ENCODE peak calls at places on chromosomes 6 and 20, in four cellular contexts. B is GM12878, M is H1, H is adipocyte. N is an unnamed sample.

GRCh38 chr20:60055740-60056139 is 97.5 kb downstream of the CDH26 start:
- DNase-seq in M (no peak), H (no peak), B (peak; percentile 4), N (peak; percentile 75)

GRCh38 chr6:106508836-106509235 is 120.5 kb downstream of the RTN4IP1 start:
- DNase-seq in M (no peak), H (peak; percentile 57), B (no peak), N (no peak)

GRCh38 chr6:145508107-145508506 is 227.2 kb downstream of the EPM2A start:
- DNase-seq in H (no peak), B (no peak), M (peak; percentile 52), N (no peak)

GRCh38 chr6:95209007-95209406 is 368.3 kb upstream of the MANEA start:
- DNase-seq in B (no peak), H (no peak), M (no peak), N (no peak)

GRCh38 chr20:42958367-42959112 is 231.2 kb downstream of the PTPRT start:
- DNase-seq in B (no peak), H (no peak), M (no peak), N (no peak)

GRCh38 chr6:49979584-49979983 is 10.2 kb upstream of the DEFB113 start:
- DNase-seq in B (peak; percentile 20), M (no peak), H (no peak), N (no peak)

GRCh38 chr6:76000629-76001028 is 71.8 kb downstream of the IMPG1 start:
- DNase-seq in H (no peak), B (peak; percentile 3), M (no peak), N (no peak)

GRCh38 chr6:159110013-159110412 is 59.2 kb upstream of the FNDC1 start:
- DNase-seq in H (peak; percentile 52), B (no peak), M (peak; percentile 73), N (no peak)

GRCh38 chr20:52981051-52981450 is 8.9 kb downstream of the TSHZ2 start:
- DNase-seq in M (no peak), H (no peak), B (no peak), N (no peak)

GRCh38 chr20:11170025-11170424 is 496.2 kb upstream of the JAG1 start:
- DNase-seq in B (no peak), H (peak; percentile 18), M (no peak), N (no peak)

GRCh38 chr20:4325548-4326187 is 310.3 kb upstream of the RNF24 start:
- DNase-seq in B (no peak), M (no peak), H (no peak), N (peak; percentile 30)

GRCh38 chr20:3115190-3116107 is 30.9 kb upstream of the AVP start:
- DNase-seq in M (peak; percentile 64), B (peak; percentile 2), H (peak; percentile 81), N (no peak)

GRCh38 chr6:168247456-168248147 is 72.0 kb downstream of the DACT2 start:
- DNase-seq in M (no peak), H (no peak), B (no peak), N (no peak)

GRCh38 chr6:105608711-105609374 is 206.0 kb upstream of the PREP start:
- DNase-seq in M (no peak), B (no peak), H (peak; percentile 97), N (no peak)

GRCh38 chr6:144343736-144344428 is 58.7 kb downstream of the UTRN start:
- DNase-seq in M (no peak), H (no peak), B (peak; percentile 69), N (no peak)

GRCh38 chr6:2259002-2259494 is 13.6 kb upstream of the GMDS start:
- DNase-seq in M (no peak), H (no peak), B (no peak), N (no peak)

GRCh38 chr6:11460001-11460668 is 77.4 kb upstream of the TMEM170B start:
- DNase-seq in B (peak; percentile 75), H (no peak), M (no peak), N (no peak)

GRCh38 chr6:131761061-131761761 is 46.6 kb upstream of the ENPP1 start:
- DNase-seq in B (no peak), H (peak; percentile 28), M (no peak), N (no peak)

GRCh38 chr6:132004668-132005067 is 53.5 kb upstream of the CCN2 start:
- DNase-seq in M (no peak), B (no peak), H (no peak), N (no peak)

GRCh38 chr20:54063998-54064676 is 6.3 kb downstream of the BCAS1 start:
- DNase-seq in B (peak; percentile 79), H (no peak), M (no peak), N (no peak)

GRCh38 chr20:39004508-39004907 is 42.4 kb downstream of the DHX35 start:
- DNase-seq in H (no peak), B (no peak), M (no peak), N (no peak)

GRCh38 chr6:138944412-138944811 is 43.6 kb downstream of the REPS1 start:
- DNase-seq in M (no peak), B (no peak), H (peak; percentile 58), N (no peak)

GRCh38 chr6:11021714-11022113 is 22.4 kb downstream of the ELOVL2 start:
- DNase-seq in B (no peak), H (no peak), M (no peak), N (no peak)

GRCh38 chr6:67630146-67630545 is 1004.9 kb upstream of the ADGRB3 start:
- DNase-seq in M (no peak), H (peak; percentile 90), B (no peak), N (no peak)

GRCh38 chr6:80440496-80441160 is 334.2 kb downstream of the BCKDHB start:
- DNase-seq in B (no peak), M (no peak), H (no peak), N (no peak)

GRCh38 chr6:37160922-37161778 is 8.8 kb upstream of the PIM1 start:
- DNase-seq in M (no peak), B (peak; percentile 66), H (peak; percentile 54), N (no peak)

GRCh38 chr20:47295921-47296426 is 60.5 kb downstream of the ZMYND8 start:
- DNase-seq in M (no peak), H (no peak), B (no peak), N (peak; percentile 57)

GRCh38 chr20:57696401-57696961 is 13.3 kb downstream of the PMEPA1 start:
- DNase-seq in M (no peak), H (no peak), B (no peak), N (no peak)

GRCh38 chr20:21496452-21496851 is 17.4 kb downstream of the NKX2-2 start:
- DNase-seq in H (no peak), M (no peak), B (no peak), N (no peak)

GRCh38 chr20:25032478-25033183 is 25.3 kb downstream of the ACSS1 start:
- DNase-seq in H (no peak), B (no peak), M (no peak), N (peak; percentile 77)

GRCh38 chr20:23386304-23387117 is 24.5 kb downstream of the GZF1 start:
- DNase-seq in M (no peak), H (no peak), B (no peak), N (no peak)
- H3K36me3 ChIP-seq in M (peaks cover 14% of the 10 kb centered on the region), H (peaks cover 65% of the 10 kb centered on the region), B (peaks cover 13% of the 10 kb centered on the region), N (peaks cover 10% of the 10 kb centered on the region)

GRCh38 chr20:36340593-36340990 is 34.5 kb downstream of the DLGAP4 start:
- DNase-seq in B (no peak), M (no peak), H (no peak), N (no peak)
- H3K27me3 ChIP-seq in B (no peaks in the 10 kb centered on the region), M (no peaks in the 10 kb centered on the region), H (peaks cover 54% of the 10 kb centered on the region), N (no peaks in the 10 kb centered on the region)

GRCh38 chr20:62171245-62171644 is 11.6 kb upstream of the MTG2 start:
- DNase-seq in B (no peak), H (no peak), M (no peak), N (no peak)
- H3K36me3 ChIP-seq in B (no peaks in the 10 kb centered on the region), H (peaks cover 44% of the 10 kb centered on the region), M (peaks cover 25% of the 10 kb centered on the region), N (peaks cover 36% of the 10 kb centered on the region)

GRCh38 chr20:6783752-6784725 is 16.6 kb downstream of the BMP2 start:
- DNase-seq in B (no peak), H (peak; percentile 3), M (no peak), N (no peak)
- H3K27me3 ChIP-seq in B (no peaks in the 10 kb centered on the region), H (no peaks in the 10 kb centered on the region), M (no peaks in the 10 kb centered on the region), N (no peaks in the 10 kb centered on the region)

GRCh38 chr20:62141397-62142251 is 1.6 kb downstream of the PSMA7 start:
- DNase-seq in M (no peak), B (no peak), H (peak; percentile 66), N (no peak)

GRCh38 chr20:62138204-62138543 is 5.0 kb downstream of the PSMA7 start:
- DNase-seq in M (no peak), B (no peak), H (no peak), N (no peak)

GRCh38 chr20:62138912-62139311 is 4.3 kb downstream of the PSMA7 start:
- DNase-seq in H (no peak), M (no peak), B (no peak), N (no peak)

GRCh38 chr20:62141043-62141396 is 2.2 kb downstream of the PSMA7 start:
- DNase-seq in M (no peak), H (no peak), B (no peak), N (no peak)

GRCh38 chr20:62139636-62140035 is 3.6 kb downstream of the PSMA7 start:
- DNase-seq in B (no peak), H (no peak), M (no peak), N (no peak)
- H3K36me3 ChIP-seq in B (peaks cover 52% of the 10 kb centered on the region), H (peaks cover 59% of the 10 kb centered on the region), M (peaks cover 58% of the 10 kb centered on the region), N (peaks cover 63% of the 10 kb centered on the region)

DNA sequence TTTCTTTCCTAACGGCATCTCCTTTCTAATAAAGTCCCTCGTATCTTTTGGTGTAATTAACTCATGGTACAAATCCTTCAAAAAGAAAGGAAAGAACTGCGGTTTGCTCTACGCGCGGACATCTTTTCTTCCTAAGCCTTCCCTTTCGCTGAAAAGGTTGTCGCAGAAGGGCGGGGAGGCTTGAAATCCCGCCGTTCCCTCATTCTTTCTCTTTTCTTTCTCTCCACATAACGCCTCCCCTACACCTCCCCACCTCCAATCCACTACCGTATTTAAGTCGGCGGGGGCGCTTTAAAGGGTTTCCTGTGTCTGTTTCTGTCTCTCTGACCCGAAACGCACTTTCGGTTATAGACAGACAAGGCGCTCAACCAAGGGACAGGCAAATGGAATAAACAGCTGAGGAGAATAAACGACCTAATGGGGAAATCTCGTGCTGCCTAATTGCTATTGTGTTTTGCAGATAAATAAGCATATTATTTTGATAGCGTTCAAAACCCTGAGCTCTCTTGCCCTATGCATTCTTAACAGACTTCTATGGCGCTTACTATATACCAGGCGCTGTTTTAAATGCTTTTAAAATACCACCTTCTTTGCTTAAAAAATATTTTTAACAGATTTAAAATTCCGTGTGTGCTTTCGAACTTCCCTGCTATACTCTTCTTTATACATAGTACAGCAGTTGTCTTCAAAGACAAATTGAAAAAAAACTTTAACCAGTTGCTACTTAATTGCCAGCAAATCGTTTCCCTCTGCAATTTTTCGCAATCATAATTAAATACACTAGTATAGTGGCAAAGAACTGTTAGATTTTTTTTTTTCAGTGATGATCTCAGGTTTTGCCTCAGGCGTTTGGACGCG is 2.5 kb upstream of the HEY2 start:
- DNase-seq in M (peak; percentile 72), B (no peak), H (peak; percentile 55), N (peak; percentile 82)
- H3K27me3 ChIP-seq in M (peaks cover 10% of the 10 kb centered on the region), B (peaks cover 6% of the 10 kb centered on the region), H (peaks cover 21% of the 10 kb centered on the region), N (no peaks in the 10 kb centered on the region)

N was measured in right atrium auricular region.